ENCODE peak calls at places on chromosomes 13 and 19, in seven cellular contexts. A is cortex of kidney, D is mesothelial cell of epicardium, G is activated T-cell treated with anti-CD3 and anti-CD28 coated beads for 1 hour, R is fibroblast of the conjunctiva, W is dorsolateral prefrontal cortex, N is NCI-H2081. L is an unnamed sample.

GRCh38 chr19:45822716-45823115 is 7.6 kb upstream of the RSPH6A start:
- DNase-seq in A (no peak), D (no peak), G (no peak), R (no peak), W (no peak), N (no peak), L (no peak)

GRCh38 chr13:28723806-28724205 is 5.0 kb upstream of the SLC46A3 start:
- DNase-seq in A (no peak), D (no peak), G (no peak), R (no peak), W (no peak), N (no peak), L (no peak)

GRCh38 chr19:19460258-19460731 is 54.8 kb downstream of the GATAD2A start:
- DNase-seq in A (no peak), D (no peak), G (no peak), R (no peak), W (no peak), N (no peak), L (no peak)

GRCh38 chr19:1631557-1632100 is 20.8 kb downstream of the TCF3 start:
- DNase-seq in A (no peak), D (no peak), G (no peak), R (no peak), W (no peak), N (no peak), L (no peak)

GRCh38 chr13:60047943-60048342 is 115.8 kb downstream of the DIAPH3 start:
- DNase-seq in A (no peak), D (no peak), G (no peak), R (no peak), W (no peak), N (no peak), L (no peak)

GRCh38 chr19:3108775-3109174 is 14.6 kb downstream of the GNA11 start:
- DNase-seq in A (no peak), D (no peak), G (peak), R (peak), W (no peak), N (peak), L (peak)

GRCh38 chr13:40206241-40207109 is 460.0 kb downstream of the FOXO1 start:
- DNase-seq in A (no peak), D (no peak), G (no peak), R (no peak), W (no peak), N (no peak), L (no peak)

GRCh38 chr19:36169084-36169760 is 17.0 kb upstream of the COX7A1 start:
- DNase-seq in A (no peak), D (no peak), G (no peak), R (no peak), W (no peak), N (peak), L (peak)

GRCh38 chr19:30214651-30215051 is 157.5 kb upstream of the ZNF536 start:
- DNase-seq in A (no peak), D (no peak), G (no peak), R (no peak), W (no peak), N (no peak), L (no peak)

GRCh38 chr19:6061420-6062130 is 48.7 kb downstream of the RFX2 start:
- DNase-seq in A (no peak), D (no peak), G (no peak), R (no peak), W (no peak), N (no peak), L (no peak)

GRCh38 chr19:34963531-34964406 is at the start of gene ZNF792:
- DNase-seq in A (no peak), D (peak), G (peak), R (no peak), W (no peak), N (peak), L (peak)

GRCh38 chr19:51272183-51272817 is 21.4 kb downstream of the SIGLECL1 start:
- DNase-seq in A (no peak), D (no peak), G (no peak), R (no peak), W (no peak), N (no peak), L (no peak)

GRCh38 chr13:105774739-105775460 is 760.6 kb downstream of the EFNB2 start:
- DNase-seq in A (no peak), D (no peak), G (no peak), R (no peak), W (no peak), N (no peak), L (no peak)

GRCh38 chr19:3319643-3320353 is 46.6 kb upstream of the NFIC start:
- DNase-seq in A (no peak), D (no peak), G (no peak), R (no peak), W (no peak), N (no peak), L (no peak)

GRCh38 chr19:43594710-43595604 is 977 bp downstream of the IRGQ start:
- DNase-seq in A (no peak), D (peak), G (peak), R (peak), W (no peak), N (peak), L (peak)

GRCh38 chr19:39355253-39355652 is 13.0 kb downstream of the SAMD4B start:
- DNase-seq in A (no peak), D (no peak), G (no peak), R (no peak), W (no peak), N (no peak), L (no peak)

GRCh38 chr19:35462476-35462953 is 14.5 kb downstream of the FFAR2 start:
- DNase-seq in A (no peak), D (no peak), G (peak), R (no peak), W (no peak), N (no peak), L (no peak)

GRCh38 chr13:77729502-77730221 is 32.2 kb downstream of the SLAIN1 start:
- DNase-seq in A (no peak), D (no peak), G (no peak), R (no peak), W (no peak), N (no peak), L (no peak)

GRCh38 chr13:33634526-33635111 is 183.3 kb upstream of the RFC3 start:
- DNase-seq in A (no peak), D (no peak), G (no peak), R (no peak), W (no peak), N (no peak), L (no peak)